ENCODE peak calls at places on chromosomes 13 and 19, in nine cellular contexts. One of them, this sample, is unnamed.

GRCh38 chr13:65540064-65540635 is 1690.0 kb downstream of the PCDH9 start:
- DNase-seq in HEK293T: no peak
- DNase-seq in CD4-positive, alpha-beta T cell: no peak
- DNase-seq in stimulated activated CD4-positive, alpha-beta T cell treated with anti-CD3 and anti-CD28 coated beads, Interleukin-12 subunit alpha, Interleukin-12 subunit beta, amount 100 ng/mL, for 48 hours: no peak
- DNase-seq in astrocyte of the hippocampus: peak; percentile 6
- DNase-seq in A172: peak; percentile 52
- DNase-seq in kidney epithelial cell: no peak
- DNase-seq in T-helper 1 cell: no peak
- DNase-seq in activated T-cell treated with anti-CD3 and anti-CD28 coated beads for 48 hours: no peak
- DNase-seq in this sample: no peak

GRCh38 chr19:1935484-1936208 is 5.3 kb upstream of the CSNK1G2 start:
- DNase-seq in T-helper 1 cell: no peak
- DNase-seq in CD4-positive, alpha-beta T cell: no peak
- DNase-seq in kidney epithelial cell: no peak
- DNase-seq in astrocyte of the hippocampus: peak; percentile 18
- DNase-seq in A172: peak; percentile 35
- DNase-seq in activated T-cell treated with anti-CD3 and anti-CD28 coated beads for 48 hours: no peak
- DNase-seq in HEK293T: no peak
- DNase-seq in stimulated activated CD4-positive, alpha-beta T cell treated with anti-CD3 and anti-CD28 coated beads, Interleukin-12 subunit alpha, Interleukin-12 subunit beta, amount 100 ng/mL, for 48 hours: no peak
- DNase-seq in this sample: no peak

GRCh38 chr19:57099199-57099661 is 20.6 kb upstream of the USP29 start:
- DNase-seq in A172: peak; percentile 15
- DNase-seq in stimulated activated CD4-positive, alpha-beta T cell treated with anti-CD3 and anti-CD28 coated beads, Interleukin-12 subunit alpha, Interleukin-12 subunit beta, amount 100 ng/mL, for 48 hours: peak; percentile 51
- DNase-seq in astrocyte of the hippocampus: peak; percentile 51
- DNase-seq in CD4-positive, alpha-beta T cell: peak; percentile 37
- DNase-seq in kidney epithelial cell: no peak
- DNase-seq in HEK293T: peak; percentile 63
- DNase-seq in T-helper 1 cell: peak; percentile 31
- DNase-seq in activated T-cell treated with anti-CD3 and anti-CD28 coated beads for 48 hours: peak; percentile 60
- DNase-seq in this sample: no peak

GRCh38 chr13:112782433-112783010 is 92.7 kb downstream of the ATP11A start:
- DNase-seq in T-helper 1 cell: no peak
- DNase-seq in kidney epithelial cell: no peak
- DNase-seq in astrocyte of the hippocampus: peak; percentile 56
- DNase-seq in stimulated activated CD4-positive, alpha-beta T cell treated with anti-CD3 and anti-CD28 coated beads, Interleukin-12 subunit alpha, Interleukin-12 subunit beta, amount 100 ng/mL, for 48 hours: no peak
- DNase-seq in A172: no peak
- DNase-seq in activated T-cell treated with anti-CD3 and anti-CD28 coated beads for 48 hours: no peak
- DNase-seq in CD4-positive, alpha-beta T cell: no peak
- DNase-seq in HEK293T: no peak
- DNase-seq in this sample: peak; percentile 69

GRCh38 chr13:38417727-38418126 is 68.1 kb downstream of the UFM1 start:
- DNase-seq in T-helper 1 cell: no peak
- DNase-seq in astrocyte of the hippocampus: no peak
- DNase-seq in activated T-cell treated with anti-CD3 and anti-CD28 coated beads for 48 hours: no peak
- DNase-seq in A172: peak; percentile 30
- DNase-seq in kidney epithelial cell: no peak
- DNase-seq in stimulated activated CD4-positive, alpha-beta T cell treated with anti-CD3 and anti-CD28 coated beads, Interleukin-12 subunit alpha, Interleukin-12 subunit beta, amount 100 ng/mL, for 48 hours: no peak
- DNase-seq in HEK293T: peak; percentile 32
- DNase-seq in CD4-positive, alpha-beta T cell: no peak
- DNase-seq in this sample: no peak

GRCh38 chr19:1271528-1272422 is 2.6 kb downstream of the CIRBP start:
- DNase-seq in CD4-positive, alpha-beta T cell: no peak
- DNase-seq in A172: no peak
- DNase-seq in T-helper 1 cell: no peak
- DNase-seq in stimulated activated CD4-positive, alpha-beta T cell treated with anti-CD3 and anti-CD28 coated beads, Interleukin-12 subunit alpha, Interleukin-12 subunit beta, amount 100 ng/mL, for 48 hours: no peak
- DNase-seq in HEK293T: no peak
- DNase-seq in activated T-cell treated with anti-CD3 and anti-CD28 coated beads for 48 hours: no peak
- DNase-seq in kidney epithelial cell: no peak
- DNase-seq in astrocyte of the hippocampus: no peak
- DNase-seq in this sample: no peak

GRCh38 chr19:33639034-33639681 is 17.4 kb downstream of the CHST8 start:
- DNase-seq in CD4-positive, alpha-beta T cell: no peak
- DNase-seq in activated T-cell treated with anti-CD3 and anti-CD28 coated beads for 48 hours: no peak
- DNase-seq in astrocyte of the hippocampus: no peak
- DNase-seq in T-helper 1 cell: no peak
- DNase-seq in HEK293T: no peak
- DNase-seq in kidney epithelial cell: no peak
- DNase-seq in A172: no peak
- DNase-seq in stimulated activated CD4-positive, alpha-beta T cell treated with anti-CD3 and anti-CD28 coated beads, Interleukin-12 subunit alpha, Interleukin-12 subunit beta, amount 100 ng/mL, for 48 hours: no peak
- DNase-seq in this sample: peak; percentile 28

GRCh38 chr13:73991884-73992283 is 142.3 kb downstream of the KLF12 start:
- DNase-seq in kidney epithelial cell: no peak
- DNase-seq in astrocyte of the hippocampus: no peak
- DNase-seq in A172: no peak
- DNase-seq in activated T-cell treated with anti-CD3 and anti-CD28 coated beads for 48 hours: no peak
- DNase-seq in CD4-positive, alpha-beta T cell: no peak
- DNase-seq in stimulated activated CD4-positive, alpha-beta T cell treated with anti-CD3 and anti-CD28 coated beads, Interleukin-12 subunit alpha, Interleukin-12 subunit beta, amount 100 ng/mL, for 48 hours: no peak
- DNase-seq in T-helper 1 cell: no peak
- DNase-seq in HEK293T: no peak
- DNase-seq in this sample: no peak

GRCh38 chr19:33819875-33820781 is 23.5 kb downstream of the KCTD15 start:
- DNase-seq in astrocyte of the hippocampus: peak; percentile 82
- DNase-seq in CD4-positive, alpha-beta T cell: peak; percentile 37
- DNase-seq in HEK293T: no peak
- DNase-seq in stimulated activated CD4-positive, alpha-beta T cell treated with anti-CD3 and anti-CD28 coated beads, Interleukin-12 subunit alpha, Interleukin-12 subunit beta, amount 100 ng/mL, for 48 hours: peak; percentile 67
- DNase-seq in activated T-cell treated with anti-CD3 and anti-CD28 coated beads for 48 hours: peak; percentile 63
- DNase-seq in T-helper 1 cell: peak; percentile 40
- DNase-seq in A172: peak; percentile 14
- DNase-seq in kidney epithelial cell: no peak
- DNase-seq in this sample: peak; percentile 47

GRCh38 chr13:38804536-38804935 is 117.7 kb downstream of the FREM2 start:
- DNase-seq in A172: no peak
- DNase-seq in stimulated activated CD4-positive, alpha-beta T cell treated with anti-CD3 and anti-CD28 coated beads, Interleukin-12 subunit alpha, Interleukin-12 subunit beta, amount 100 ng/mL, for 48 hours: no peak
- DNase-seq in T-helper 1 cell: no peak
- DNase-seq in kidney epithelial cell: peak; percentile 41
- DNase-seq in astrocyte of the hippocampus: peak; percentile 62
- DNase-seq in activated T-cell treated with anti-CD3 and anti-CD28 coated beads for 48 hours: no peak
- DNase-seq in HEK293T: no peak
- DNase-seq in CD4-positive, alpha-beta T cell: no peak
- DNase-seq in this sample: no peak

GRCh38 chr13:83753912-83754624 is 128.2 kb downstream of the SLITRK1 start:
- DNase-seq in T-helper 1 cell: no peak
- DNase-seq in kidney epithelial cell: no peak
- DNase-seq in A172: peak; percentile 14
- DNase-seq in activated T-cell treated with anti-CD3 and anti-CD28 coated beads for 48 hours: no peak
- DNase-seq in CD4-positive, alpha-beta T cell: no peak
- DNase-seq in HEK293T: no peak
- DNase-seq in astrocyte of the hippocampus: no peak
- DNase-seq in stimulated activated CD4-positive, alpha-beta T cell treated with anti-CD3 and anti-CD28 coated beads, Interleukin-12 subunit alpha, Interleukin-12 subunit beta, amount 100 ng/mL, for 48 hours: no peak
- DNase-seq in this sample: no peak

GRCh38 chr13:48154671-48155070 is 59.8 kb upstream of the MED4 start:
- DNase-seq in CD4-positive, alpha-beta T cell: no peak
- DNase-seq in T-helper 1 cell: no peak
- DNase-seq in stimulated activated CD4-positive, alpha-beta T cell treated with anti-CD3 and anti-CD28 coated beads, Interleukin-12 subunit alpha, Interleukin-12 subunit beta, amount 100 ng/mL, for 48 hours: no peak
- DNase-seq in HEK293T: no peak
- DNase-seq in kidney epithelial cell: no peak
- DNase-seq in activated T-cell treated with anti-CD3 and anti-CD28 coated beads for 48 hours: no peak
- DNase-seq in astrocyte of the hippocampus: no peak
- DNase-seq in A172: no peak
- DNase-seq in this sample: no peak

GRCh38 chr19:5186293-5187050 is 154.1 kb downstream of the PTPRS start:
- DNase-seq in A172: peak; percentile 30
- DNase-seq in T-helper 1 cell: no peak
- DNase-seq in astrocyte of the hippocampus: peak; percentile 25
- DNase-seq in kidney epithelial cell: no peak
- DNase-seq in HEK293T: no peak
- DNase-seq in activated T-cell treated with anti-CD3 and anti-CD28 coated beads for 48 hours: no peak
- DNase-seq in CD4-positive, alpha-beta T cell: no peak
- DNase-seq in stimulated activated CD4-positive, alpha-beta T cell treated with anti-CD3 and anti-CD28 coated beads, Interleukin-12 subunit alpha, Interleukin-12 subunit beta, amount 100 ng/mL, for 48 hours: no peak
- DNase-seq in this sample: no peak

GRCh38 chr13:50357586-50358118 is 342.4 kb downstream of the KCNRG start:
- DNase-seq in astrocyte of the hippocampus: peak; percentile 92
- DNase-seq in A172: peak; percentile 84
- DNase-seq in stimulated activated CD4-positive, alpha-beta T cell treated with anti-CD3 and anti-CD28 coated beads, Interleukin-12 subunit alpha, Interleukin-12 subunit beta, amount 100 ng/mL, for 48 hours: no peak
- DNase-seq in T-helper 1 cell: no peak
- DNase-seq in kidney epithelial cell: peak; percentile 74
- DNase-seq in activated T-cell treated with anti-CD3 and anti-CD28 coated beads for 48 hours: no peak
- DNase-seq in HEK293T: peak; percentile 61
- DNase-seq in CD4-positive, alpha-beta T cell: no peak
- DNase-seq in this sample: no peak

GRCh38 chr19:40567750-40568494 is 8.8 kb upstream of the SHKBP1 start:
- DNase-seq in activated T-cell treated with anti-CD3 and anti-CD28 coated beads for 48 hours: no peak
- DNase-seq in CD4-positive, alpha-beta T cell: no peak
- DNase-seq in T-helper 1 cell: no peak
- DNase-seq in stimulated activated CD4-positive, alpha-beta T cell treated with anti-CD3 and anti-CD28 coated beads, Interleukin-12 subunit alpha, Interleukin-12 subunit beta, amount 100 ng/mL, for 48 hours: no peak
- DNase-seq in HEK293T: no peak
- DNase-seq in astrocyte of the hippocampus: no peak
- DNase-seq in kidney epithelial cell: no peak
- DNase-seq in A172: no peak
- DNase-seq in this sample: no peak

GRCh38 chr13:45876781-45877180 is 25.2 kb upstream of the SIAH3 start:
- DNase-seq in astrocyte of the hippocampus: no peak
- DNase-seq in kidney epithelial cell: no peak
- DNase-seq in HEK293T: no peak
- DNase-seq in A172: no peak
- DNase-seq in stimulated activated CD4-positive, alpha-beta T cell treated with anti-CD3 and anti-CD28 coated beads, Interleukin-12 subunit alpha, Interleukin-12 subunit beta, amount 100 ng/mL, for 48 hours: no peak
- DNase-seq in CD4-positive, alpha-beta T cell: no peak
- DNase-seq in T-helper 1 cell: no peak
- DNase-seq in activated T-cell treated with anti-CD3 and anti-CD28 coated beads for 48 hours: no peak
- DNase-seq in this sample: no peak

GRCh38 chr19:18225702-18226468 is at the start of gene PDE4C:
- DNase-seq in kidney epithelial cell: no peak
- DNase-seq in activated T-cell treated with anti-CD3 and anti-CD28 coated beads for 48 hours: no peak
- DNase-seq in astrocyte of the hippocampus: peak; percentile 15
- DNase-seq in HEK293T: no peak
- DNase-seq in T-helper 1 cell: no peak
- DNase-seq in CD4-positive, alpha-beta T cell: no peak
- DNase-seq in A172: no peak
- DNase-seq in stimulated activated CD4-positive, alpha-beta T cell treated with anti-CD3 and anti-CD28 coated beads, Interleukin-12 subunit alpha, Interleukin-12 subunit beta, amount 100 ng/mL, for 48 hours: no peak
- DNase-seq in this sample: no peak

GRCh38 chr13:110471156-110471832 is 90.2 kb downstream of the RAB20 start:
- DNase-seq in stimulated activated CD4-positive, alpha-beta T cell treated with anti-CD3 and anti-CD28 coated beads, Interleukin-12 subunit alpha, Interleukin-12 subunit beta, amount 100 ng/mL, for 48 hours: no peak
- DNase-seq in CD4-positive, alpha-beta T cell: no peak
- DNase-seq in HEK293T: no peak
- DNase-seq in astrocyte of the hippocampus: no peak
- DNase-seq in activated T-cell treated with anti-CD3 and anti-CD28 coated beads for 48 hours: no peak
- DNase-seq in T-helper 1 cell: no peak
- DNase-seq in kidney epithelial cell: no peak
- DNase-seq in A172: no peak
- DNase-seq in this sample: no peak

GRCh38 chr13:76886292-76887061 is at the start of gene KCTD12:
- DNase-seq in kidney epithelial cell: no peak
- DNase-seq in T-helper 1 cell: peak; percentile 57
- DNase-seq in activated T-cell treated with anti-CD3 and anti-CD28 coated beads for 48 hours: peak; percentile 73
- DNase-seq in CD4-positive, alpha-beta T cell: peak; percentile 71
- DNase-seq in astrocyte of the hippocampus: peak; percentile 89
- DNase-seq in stimulated activated CD4-positive, alpha-beta T cell treated with anti-CD3 and anti-CD28 coated beads, Interleukin-12 subunit alpha, Interleukin-12 subunit beta, amount 100 ng/mL, for 48 hours: peak; percentile 65
- DNase-seq in A172: peak; percentile 47
- DNase-seq in HEK293T: peak; percentile 90
- DNase-seq in this sample: no peak

GRCh38 chr19:5534787-5535586 is 32.8 kb downstream of the TINCR start:
- DNase-seq in stimulated activated CD4-positive, alpha-beta T cell treated with anti-CD3 and anti-CD28 coated beads, Interleukin-12 subunit alpha, Interleukin-12 subunit beta, amount 100 ng/mL, for 48 hours: no peak
- DNase-seq in activated T-cell treated with anti-CD3 and anti-CD28 coated beads for 48 hours: peak; percentile 6
- DNase-seq in A172: peak; percentile 21
- DNase-seq in astrocyte of the hippocampus: peak; percentile 16
- DNase-seq in T-helper 1 cell: no peak
- DNase-seq in HEK293T: peak; percentile 66
- DNase-seq in CD4-positive, alpha-beta T cell: no peak
- DNase-seq in kidney epithelial cell: no peak
- DNase-seq in this sample: no peak

GRCh38 chr19:32817252-32817912 is 52.2 kb downstream of the SLC7A9 start:
- DNase-seq in HEK293T: no peak
- DNase-seq in T-helper 1 cell: no peak
- DNase-seq in astrocyte of the hippocampus: no peak
- DNase-seq in CD4-positive, alpha-beta T cell: no peak
- DNase-seq in stimulated activated CD4-positive, alpha-beta T cell treated with anti-CD3 and anti-CD28 coated beads, Interleukin-12 subunit alpha, Interleukin-12 subunit beta, amount 100 ng/mL, for 48 hours: no peak
- DNase-seq in activated T-cell treated with anti-CD3 and anti-CD28 coated beads for 48 hours: no peak
- DNase-seq in A172: no peak
- DNase-seq in kidney epithelial cell: no peak
- DNase-seq in this sample: peak; percentile 59

GRCh38 chr19:58274771-58275199 is 4.0 kb upstream of the ZNF8 start:
- DNase-seq in A172: peak; percentile 30
- DNase-seq in T-helper 1 cell: no peak
- DNase-seq in kidney epithelial cell: no peak
- DNase-seq in astrocyte of the hippocampus: peak; percentile 63
- DNase-seq in stimulated activated CD4-positive, alpha-beta T cell treated with anti-CD3 and anti-CD28 coated beads, Interleukin-12 subunit alpha, Interleukin-12 subunit beta, amount 100 ng/mL, for 48 hours: no peak
- DNase-seq in activated T-cell treated with anti-CD3 and anti-CD28 coated beads for 48 hours: no peak
- DNase-seq in HEK293T: no peak
- DNase-seq in CD4-positive, alpha-beta T cell: no peak
- DNase-seq in this sample: no peak

GRCh38 chr19:34017024-34017423 is 155.3 kb upstream of the LSM14A start:
- DNase-seq in activated T-cell treated with anti-CD3 and anti-CD28 coated beads for 48 hours: no peak
- DNase-seq in CD4-positive, alpha-beta T cell: no peak
- DNase-seq in stimulated activated CD4-positive, alpha-beta T cell treated with anti-CD3 and anti-CD28 coated beads, Interleukin-12 subunit alpha, Interleukin-12 subunit beta, amount 100 ng/mL, for 48 hours: no peak
- DNase-seq in astrocyte of the hippocampus: no peak
- DNase-seq in T-helper 1 cell: no peak
- DNase-seq in A172: no peak
- DNase-seq in kidney epithelial cell: no peak
- DNase-seq in HEK293T: no peak
- DNase-seq in this sample: no peak

GRCh38 chr19:35860818-35861639 is 4.3 kb downstream of the KIRREL2 start:
- DNase-seq in activated T-cell treated with anti-CD3 and anti-CD28 coated beads for 48 hours: no peak
- DNase-seq in CD4-positive, alpha-beta T cell: no peak
- DNase-seq in HEK293T: no peak
- DNase-seq in kidney epithelial cell: no peak
- DNase-seq in T-helper 1 cell: no peak
- DNase-seq in astrocyte of the hippocampus: no peak
- DNase-seq in A172: no peak
- DNase-seq in stimulated activated CD4-positive, alpha-beta T cell treated with anti-CD3 and anti-CD28 coated beads, Interleukin-12 subunit alpha, Interleukin-12 subunit beta, amount 100 ng/mL, for 48 hours: no peak
- DNase-seq in this sample: no peak

GRCh38 chr19:2050991-2051770 is at the start of gene MKNK2:
- DNase-seq in T-helper 1 cell: peak; percentile 88
- DNase-seq in kidney epithelial cell: no peak
- DNase-seq in stimulated activated CD4-positive, alpha-beta T cell treated with anti-CD3 and anti-CD28 coated beads, Interleukin-12 subunit alpha, Interleukin-12 subunit beta, amount 100 ng/mL, for 48 hours: peak; percentile 92
- DNase-seq in CD4-positive, alpha-beta T cell: peak; percentile 93
- DNase-seq in A172: peak; percentile 72
- DNase-seq in HEK293T: peak; percentile 99
- DNase-seq in astrocyte of the hippocampus: peak; percentile 97
- DNase-seq in activated T-cell treated with anti-CD3 and anti-CD28 coated beads for 48 hours: peak; percentile 95
- DNase-seq in this sample: peak; percentile 81

GRCh38 chr19:21439372-21439771 is 42.4 kb downstream of the ZNF493 start:
- DNase-seq in A172: no peak
- DNase-seq in stimulated activated CD4-positive, alpha-beta T cell treated with anti-CD3 and anti-CD28 coated beads, Interleukin-12 subunit alpha, Interleukin-12 subunit beta, amount 100 ng/mL, for 48 hours: no peak
- DNase-seq in T-helper 1 cell: no peak
- DNase-seq in CD4-positive, alpha-beta T cell: no peak
- DNase-seq in astrocyte of the hippocampus: no peak
- DNase-seq in kidney epithelial cell: no peak
- DNase-seq in activated T-cell treated with anti-CD3 and anti-CD28 coated beads for 48 hours: no peak
- DNase-seq in HEK293T: no peak
- DNase-seq in this sample: no peak

GRCh38 chr19:14556662-14557188 is 15.1 kb downstream of the NDUFB7 start:
- DNase-seq in stimulated activated CD4-positive, alpha-beta T cell treated with anti-CD3 and anti-CD28 coated beads, Interleukin-12 subunit alpha, Interleukin-12 subunit beta, amount 100 ng/mL, for 48 hours: peak; percentile 75
- DNase-seq in astrocyte of the hippocampus: peak; percentile 92
- DNase-seq in kidney epithelial cell: no peak
- DNase-seq in HEK293T: peak; percentile 86
- DNase-seq in A172: peak; percentile 82
- DNase-seq in CD4-positive, alpha-beta T cell: peak; percentile 70
- DNase-seq in T-helper 1 cell: peak; percentile 58
- DNase-seq in activated T-cell treated with anti-CD3 and anti-CD28 coated beads for 48 hours: peak; percentile 80
- DNase-seq in this sample: no peak

GRCh38 chr19:35797663-35798062 is 15.0 kb downstream of the PRODH2 start:
- DNase-seq in activated T-cell treated with anti-CD3 and anti-CD28 coated beads for 48 hours: no peak
- DNase-seq in A172: no peak
- DNase-seq in astrocyte of the hippocampus: peak; percentile 19
- DNase-seq in stimulated activated CD4-positive, alpha-beta T cell treated with anti-CD3 and anti-CD28 coated beads, Interleukin-12 subunit alpha, Interleukin-12 subunit beta, amount 100 ng/mL, for 48 hours: no peak
- DNase-seq in HEK293T: no peak
- DNase-seq in kidney epithelial cell: no peak
- DNase-seq in CD4-positive, alpha-beta T cell: no peak
- DNase-seq in T-helper 1 cell: no peak
- DNase-seq in this sample: no peak

GRCh38 chr13:86945596-86945995 is 725.6 kb upstream of the SLITRK5 start:
- DNase-seq in A172: no peak
- DNase-seq in activated T-cell treated with anti-CD3 and anti-CD28 coated beads for 48 hours: no peak
- DNase-seq in T-helper 1 cell: no peak
- DNase-seq in stimulated activated CD4-positive, alpha-beta T cell treated with anti-CD3 and anti-CD28 coated beads, Interleukin-12 subunit alpha, Interleukin-12 subunit beta, amount 100 ng/mL, for 48 hours: no peak
- DNase-seq in kidney epithelial cell: no peak
- DNase-seq in HEK293T: no peak
- DNase-seq in CD4-positive, alpha-beta T cell: no peak
- DNase-seq in astrocyte of the hippocampus: no peak
- DNase-seq in this sample: no peak

GRCh38 chr19:43316591-43317319 is 36.7 kb upstream of the CD177 start:
- DNase-seq in HEK293T: peak; percentile 87
- DNase-seq in kidney epithelial cell: no peak
- DNase-seq in CD4-positive, alpha-beta T cell: no peak
- DNase-seq in activated T-cell treated with anti-CD3 and anti-CD28 coated beads for 48 hours: no peak
- DNase-seq in T-helper 1 cell: no peak
- DNase-seq in stimulated activated CD4-positive, alpha-beta T cell treated with anti-CD3 and anti-CD28 coated beads, Interleukin-12 subunit alpha, Interleukin-12 subunit beta, amount 100 ng/mL, for 48 hours: no peak
- DNase-seq in astrocyte of the hippocampus: no peak
- DNase-seq in A172: peak; percentile 42
- DNase-seq in this sample: no peak

GRCh38 chr19:16587031-16588023 is 15.1 kb upstream of the SLC35E1 start:
- DNase-seq in HEK293T: no peak
- DNase-seq in activated T-cell treated with anti-CD3 and anti-CD28 coated beads for 48 hours: no peak
- DNase-seq in A172: peak; percentile 51
- DNase-seq in kidney epithelial cell: no peak
- DNase-seq in T-helper 1 cell: peak; percentile 44
- DNase-seq in stimulated activated CD4-positive, alpha-beta T cell treated with anti-CD3 and anti-CD28 coated beads, Interleukin-12 subunit alpha, Interleukin-12 subunit beta, amount 100 ng/mL, for 48 hours: peak; percentile 28
- DNase-seq in astrocyte of the hippocampus: peak; percentile 65
- DNase-seq in CD4-positive, alpha-beta T cell: peak; percentile 80
- DNase-seq in this sample: peak; percentile 34